ENCODE peak calls at places on chromosome 7, in five cellular contexts. One of them, this sample, is unnamed.

GRCh38 chr7:12796397-12797136 is 109.1 kb downstream of the ARL4A start:
- DNase-seq in HCT116: no peak
- DNase-seq in SW480: no peak
- DNase-seq in NCI-H1092: no peak
- DNase-seq in activated gamma-delta T cell treated with Interleukin-2 at 50 U/mL for 16 hours: no peak
- DNase-seq in this sample: no peak

GRCh38 chr7:110922906-110923305 is 168.0 kb upstream of the LRRN3 start:
- DNase-seq in HCT116: no peak
- DNase-seq in SW480: no peak
- DNase-seq in NCI-H1092: no peak
- DNase-seq in activated gamma-delta T cell treated with Interleukin-2 at 50 U/mL for 16 hours: no peak
- DNase-seq in this sample: peak

GRCh38 chr7:124130-124949 is 68.0 kb upstream of the FAM20C start:
- DNase-seq in HCT116: no peak
- DNase-seq in SW480: no peak
- DNase-seq in NCI-H1092: no peak
- DNase-seq in activated gamma-delta T cell treated with Interleukin-2 at 50 U/mL for 16 hours: no peak
- DNase-seq in this sample: no peak

GRCh38 chr7:30642789-30643188 is 39.5 kb downstream of the CRHR2 start:
- DNase-seq in HCT116: no peak
- DNase-seq in SW480: no peak
- DNase-seq in NCI-H1092: no peak
- DNase-seq in activated gamma-delta T cell treated with Interleukin-2 at 50 U/mL for 16 hours: no peak
- DNase-seq in this sample: no peak

GRCh38 chr7:73983437-73984164 is 44.4 kb upstream of the ELN start:
- DNase-seq in HCT116: no peak
- DNase-seq in SW480: no peak
- DNase-seq in NCI-H1092: no peak
- DNase-seq in activated gamma-delta T cell treated with Interleukin-2 at 50 U/mL for 16 hours: no peak
- DNase-seq in this sample: no peak

GRCh38 chr7:155824195-155824915 is 12.1 kb upstream of the SHH start:
- DNase-seq in HCT116: no peak
- DNase-seq in SW480: no peak
- DNase-seq in NCI-H1092: no peak
- DNase-seq in activated gamma-delta T cell treated with Interleukin-2 at 50 U/mL for 16 hours: no peak
- DNase-seq in this sample: no peak

GRCh38 chr7:69757990-69758430 is 159.7 kb downstream of the AUTS2 start:
- DNase-seq in HCT116: no peak
- DNase-seq in SW480: no peak
- DNase-seq in NCI-H1092: no peak
- DNase-seq in activated gamma-delta T cell treated with Interleukin-2 at 50 U/mL for 16 hours: no peak
- DNase-seq in this sample: no peak

GRCh38 chr7:91140982-91141381 is 123.3 kb upstream of the FZD1 start:
- DNase-seq in HCT116: no peak
- DNase-seq in SW480: no peak
- DNase-seq in NCI-H1092: no peak
- DNase-seq in activated gamma-delta T cell treated with Interleukin-2 at 50 U/mL for 16 hours: no peak
- DNase-seq in this sample: no peak

GRCh38 chr7:84412161-84412969 is 217.8 kb upstream of the SEMA3A start:
- DNase-seq in HCT116: peak
- DNase-seq in SW480: peak
- DNase-seq in NCI-H1092: no peak
- DNase-seq in activated gamma-delta T cell treated with Interleukin-2 at 50 U/mL for 16 hours: no peak
- DNase-seq in this sample: peak

GRCh38 chr7:55477781-55478374 is 94.4 kb downstream of the VOPP1 start:
- DNase-seq in HCT116: no peak
- DNase-seq in SW480: peak
- DNase-seq in NCI-H1092: no peak
- DNase-seq in activated gamma-delta T cell treated with Interleukin-2 at 50 U/mL for 16 hours: no peak
- DNase-seq in this sample: no peak

GRCh38 chr7:99310004-99310403 is 15.7 kb upstream of the ARPC1A start:
- DNase-seq in HCT116: no peak
- DNase-seq in SW480: no peak
- DNase-seq in NCI-H1092: no peak
- DNase-seq in activated gamma-delta T cell treated with Interleukin-2 at 50 U/mL for 16 hours: no peak
- DNase-seq in this sample: no peak

GRCh38 chr7:75957021-75957736 is 37.2 kb downstream of the TMEM120A start:
- DNase-seq in HCT116: no peak
- DNase-seq in SW480: peak
- DNase-seq in NCI-H1092: no peak
- DNase-seq in activated gamma-delta T cell treated with Interleukin-2 at 50 U/mL for 16 hours: no peak
- DNase-seq in this sample: peak

GRCh38 chr7:47677664-47678063 is 95.8 kb upstream of the TNS3 start:
- DNase-seq in HCT116: no peak
- DNase-seq in SW480: no peak
- DNase-seq in NCI-H1092: no peak
- DNase-seq in activated gamma-delta T cell treated with Interleukin-2 at 50 U/mL for 16 hours: no peak
- DNase-seq in this sample: no peak

GRCh38 chr7:111082351-111082750 is 8.6 kb upstream of the LRRN3 start:
- DNase-seq in HCT116: no peak
- DNase-seq in SW480: no peak
- DNase-seq in NCI-H1092: no peak
- DNase-seq in activated gamma-delta T cell treated with Interleukin-2 at 50 U/mL for 16 hours: no peak
- DNase-seq in this sample: no peak

GRCh38 chr7:151251328-151251925 is 2.9 kb upstream of the SMARCD3 start:
- DNase-seq in HCT116: no peak
- DNase-seq in SW480: peak
- DNase-seq in NCI-H1092: peak
- DNase-seq in activated gamma-delta T cell treated with Interleukin-2 at 50 U/mL for 16 hours: no peak
- DNase-seq in this sample: no peak

GRCh38 chr7:8109196-8110022 is 140.8 kb downstream of the GLCCI1 start:
- DNase-seq in HCT116: no peak
- DNase-seq in SW480: no peak
- DNase-seq in NCI-H1092: no peak
- DNase-seq in activated gamma-delta T cell treated with Interleukin-2 at 50 U/mL for 16 hours: no peak
- DNase-seq in this sample: no peak

GRCh38 chr7:2168612-2169312 is 64.0 kb downstream of the MAD1L1 start:
- DNase-seq in HCT116: no peak
- DNase-seq in SW480: no peak
- DNase-seq in NCI-H1092: no peak
- DNase-seq in activated gamma-delta T cell treated with Interleukin-2 at 50 U/mL for 16 hours: no peak
- DNase-seq in this sample: no peak

GRCh38 chr7:23332881-23333612 is 33.9 kb downstream of the MALSU1 start:
- DNase-seq in HCT116: no peak
- DNase-seq in SW480: no peak
- DNase-seq in NCI-H1092: no peak
- DNase-seq in activated gamma-delta T cell treated with Interleukin-2 at 50 U/mL for 16 hours: no peak
- DNase-seq in this sample: no peak

GRCh38 chr7:91864070-91864469 is 16.4 kb downstream of the MTERF1 start:
- DNase-seq in HCT116: no peak
- DNase-seq in SW480: no peak
- DNase-seq in NCI-H1092: no peak
- DNase-seq in activated gamma-delta T cell treated with Interleukin-2 at 50 U/mL for 16 hours: no peak
- DNase-seq in this sample: no peak

GRCh38 chr7:142298009-142298408 is 40.2 kb upstream of the PRSS58 start:
- DNase-seq in HCT116: peak
- DNase-seq in SW480: peak
- DNase-seq in NCI-H1092: no peak
- DNase-seq in activated gamma-delta T cell treated with Interleukin-2 at 50 U/mL for 16 hours: no peak
- DNase-seq in this sample: peak

GRCh38 chr7:90965211-90965610 is 299.0 kb upstream of the FZD1 start:
- DNase-seq in HCT116: no peak
- DNase-seq in SW480: no peak
- DNase-seq in NCI-H1092: no peak
- DNase-seq in activated gamma-delta T cell treated with Interleukin-2 at 50 U/mL for 16 hours: no peak
- DNase-seq in this sample: no peak

GRCh38 chr7:108193593-108194498 is 63.7 kb upstream of the LAMB4 start:
- DNase-seq in HCT116: no peak
- DNase-seq in SW480: no peak
- DNase-seq in NCI-H1092: peak
- DNase-seq in activated gamma-delta T cell treated with Interleukin-2 at 50 U/mL for 16 hours: no peak
- DNase-seq in this sample: no peak

GRCh38 chr7:96090756-96091155 is 231.1 kb downstream of the SLC25A13 start:
- DNase-seq in HCT116: no peak
- DNase-seq in SW480: no peak
- DNase-seq in NCI-H1092: no peak
- DNase-seq in activated gamma-delta T cell treated with Interleukin-2 at 50 U/mL for 16 hours: no peak
- DNase-seq in this sample: no peak

GRCh38 chr7:130960208-130960988 is 226.4 kb upstream of the KLF14 start:
- DNase-seq in HCT116: peak
- DNase-seq in SW480: peak
- DNase-seq in NCI-H1092: no peak
- DNase-seq in activated gamma-delta T cell treated with Interleukin-2 at 50 U/mL for 16 hours: no peak
- DNase-seq in this sample: no peak

GRCh38 chr7:149731207-149731955 is 42.0 kb downstream of the ZNF467 start:
- DNase-seq in HCT116: no peak
- DNase-seq in SW480: no peak
- DNase-seq in NCI-H1092: no peak
- DNase-seq in activated gamma-delta T cell treated with Interleukin-2 at 50 U/mL for 16 hours: no peak
- DNase-seq in this sample: no peak

GRCh38 chr7:18019562-18019961 is 8.1 kb downstream of the PRPS1L1 start:
- DNase-seq in HCT116: peak
- DNase-seq in SW480: no peak
- DNase-seq in NCI-H1092: no peak
- DNase-seq in activated gamma-delta T cell treated with Interleukin-2 at 50 U/mL for 16 hours: no peak
- DNase-seq in this sample: no peak

GRCh38 chr7:157384301-157384700 is 47.5 kb downstream of the DNAJB6 start:
- DNase-seq in HCT116: no peak
- DNase-seq in SW480: no peak
- DNase-seq in NCI-H1092: no peak
- DNase-seq in activated gamma-delta T cell treated with Interleukin-2 at 50 U/mL for 16 hours: no peak
- DNase-seq in this sample: no peak

GRCh38 chr7:115749924-115750323 is 280.6 kb downstream of the TFEC start:
- DNase-seq in HCT116: no peak
- DNase-seq in SW480: no peak
- DNase-seq in NCI-H1092: no peak
- DNase-seq in activated gamma-delta T cell treated with Interleukin-2 at 50 U/mL for 16 hours: no peak
- DNase-seq in this sample: no peak

GRCh38 chr7:94562525-94562924 is 52.9 kb downstream of the CASD1 start:
- DNase-seq in HCT116: no peak
- DNase-seq in SW480: no peak
- DNase-seq in NCI-H1092: no peak
- DNase-seq in activated gamma-delta T cell treated with Interleukin-2 at 50 U/mL for 16 hours: no peak
- DNase-seq in this sample: no peak

GRCh38 chr7:55245271-55245723 is 119.8 kb upstream of the LANCL2 start:
- DNase-seq in HCT116: no peak
- DNase-seq in SW480: no peak
- DNase-seq in NCI-H1092: no peak
- DNase-seq in activated gamma-delta T cell treated with Interleukin-2 at 50 U/mL for 16 hours: no peak
- DNase-seq in this sample: peak

GRCh38 chr7:98479318-98479717 is 78.4 kb upstream of the BAIAP2L1 start:
- DNase-seq in HCT116: no peak
- DNase-seq in SW480: no peak
- DNase-seq in NCI-H1092: no peak
- DNase-seq in activated gamma-delta T cell treated with Interleukin-2 at 50 U/mL for 16 hours: no peak
- DNase-seq in this sample: no peak

GRCh38 chr7:105060394-105060793 is 46.4 kb downstream of the KMT2E start:
- DNase-seq in HCT116: no peak
- DNase-seq in SW480: no peak
- DNase-seq in NCI-H1092: no peak
- DNase-seq in activated gamma-delta T cell treated with Interleukin-2 at 50 U/mL for 16 hours: no peak
- DNase-seq in this sample: no peak

GRCh38 chr7:152910545-152911013 is 151.0 kb downstream of the ACTR3B start:
- DNase-seq in HCT116: no peak
- DNase-seq in SW480: no peak
- DNase-seq in NCI-H1092: peak
- DNase-seq in activated gamma-delta T cell treated with Interleukin-2 at 50 U/mL for 16 hours: no peak
- DNase-seq in this sample: peak

GRCh38 chr7:127905491-127906330 is 125.5 kb downstream of the LRRC4 start:
- DNase-seq in HCT116: no peak
- DNase-seq in SW480: no peak
- DNase-seq in NCI-H1092: no peak
- DNase-seq in activated gamma-delta T cell treated with Interleukin-2 at 50 U/mL for 16 hours: peak
- DNase-seq in this sample: peak

GRCh38 chr7:148447221-148447845 is 143.2 kb upstream of the C7orf33 start:
- DNase-seq in HCT116: no peak
- DNase-seq in SW480: no peak
- DNase-seq in NCI-H1092: no peak
- DNase-seq in activated gamma-delta T cell treated with Interleukin-2 at 50 U/mL for 16 hours: no peak
- DNase-seq in this sample: peak

GRCh38 chr7:33701189-33701740 is 204.1 kb upstream of the BMPER start:
- DNase-seq in HCT116: no peak
- DNase-seq in SW480: no peak
- DNase-seq in NCI-H1092: no peak
- DNase-seq in activated gamma-delta T cell treated with Interleukin-2 at 50 U/mL for 16 hours: no peak
- DNase-seq in this sample: no peak